ENCODE peak calls at places on chromosomes 13 and 19, in eight cellular contexts. O is CD8-positive, alpha-beta memory T cell; X is Ammon's horn; Y is Peyer's patch; A is stimulated activated CD4-positive, alpha-beta T cell treated with anti-CD3 and anti-CD28 coated beads, Interleukin-2, amount 100 ng/mL, for 24 hours; D is AML-193; G is GM10248; Z is stimulated activated CD8-positive, alpha-beta memory T cell treated with anti-CD3 and anti-CD28 coated beads, Interleukin-15, amount 100 ng/mL, for 1 hour. Q is an unnamed sample.

GRCh38 chr19:362154-362553 is 17.6 kb upstream of the MIER2 start:
- DNase-seq in O (no peak), X (no peak), Y (no peak), A (no peak), D (no peak), G (no peak), Z (no peak), Q (no peak)

GRCh38 chr19:38877781-38878574 is at the start of gene RINL:
- DNase-seq in O (peak), X (no peak), Y (peak), A (peak), D (peak), G (peak), Z (peak), Q (peak)

GRCh38 chr13:27007166-27007565 is 164.4 kb downstream of the USP12 start:
- DNase-seq in O (no peak), X (peak), Y (no peak), A (no peak), D (no peak), G (no peak), Z (no peak), Q (no peak)

GRCh38 chr13:102846261-102847015 is 606 bp downstream of the ERCC5 start:
- DNase-seq in O (peak), X (peak), Y (peak), A (peak), D (peak), G (peak), Z (peak), Q (peak)

GRCh38 chr19:42596391-42597071 is 1.8 kb upstream of the CEACAM8 start:
- DNase-seq in O (peak), X (peak), Y (peak), A (peak), D (peak), G (peak), Z (peak), Q (peak)

GRCh38 chr13:82747331-82747730 is 1134.9 kb downstream of the SLITRK1 start:
- DNase-seq in O (no peak), X (no peak), Y (no peak), A (no peak), D (no peak), G (no peak), Z (no peak), Q (no peak)

GRCh38 chr19:823565-824121 is 1.9 kb upstream of the PLPPR3 start:
- DNase-seq in O (no peak), X (no peak), Y (no peak), A (no peak), D (peak), G (no peak), Z (no peak), Q (no peak)

GRCh38 chr13:43301341-43301969 is 278.1 kb downstream of the DNAJC15 start:
- DNase-seq in O (no peak), X (no peak), Y (no peak), A (no peak), D (no peak), G (no peak), Z (no peak), Q (no peak)

GRCh38 chr19:39276740-39277139 is 8.5 kb downstream of the IFNL2 start:
- DNase-seq in O (no peak), X (no peak), Y (no peak), A (no peak), D (no peak), G (no peak), Z (no peak), Q (no peak)

GRCh38 chr19:31501427-31502195 is 152.4 kb upstream of the TSHZ3 start:
- DNase-seq in O (no peak), X (no peak), Y (no peak), A (no peak), D (no peak), G (no peak), Z (no peak), Q (no peak)

GRCh38 chr19:46834984-46835383 is 15.7 kb downstream of the AP2S1 start:
- DNase-seq in O (no peak), X (no peak), Y (no peak), A (no peak), D (no peak), G (no peak), Z (no peak), Q (no peak)

GRCh38 chr13:39527961-39528720 is 74.9 kb downstream of the LHFPL6 start:
- DNase-seq in O (no peak), X (peak), Y (no peak), A (no peak), D (no peak), G (no peak), Z (no peak), Q (no peak)

GRCh38 chr13:26784704-26785639 is 24.4 kb upstream of the GPR12 start:
- DNase-seq in O (no peak), X (no peak), Y (peak), A (no peak), D (peak), G (no peak), Z (no peak), Q (no peak)

GRCh38 chr13:76968041-76968440 is 19.7 kb downstream of the ACOD1 start:
- DNase-seq in O (no peak), X (no peak), Y (no peak), A (no peak), D (no peak), G (no peak), Z (no peak), Q (no peak)

GRCh38 chr13:46963874-46964273 is 67.0 kb upstream of the HTR2A start:
- DNase-seq in O (no peak), X (peak), Y (no peak), A (no peak), D (no peak), G (no peak), Z (no peak), Q (no peak)

GRCh38 chr19:5017235-5017634 is 48.3 kb downstream of the KDM4B start:
- DNase-seq in O (no peak), X (no peak), Y (no peak), A (no peak), D (no peak), G (no peak), Z (no peak), Q (no peak)

GRCh38 chr13:104114111-104114510 is 1047.9 kb upstream of the SLC10A2 start:
- DNase-seq in O (no peak), X (no peak), Y (no peak), A (no peak), D (no peak), G (no peak), Z (no peak), Q (no peak)

GRCh38 chr13:104011505-104012270 is 945.5 kb upstream of the SLC10A2 start:
- DNase-seq in O (no peak), X (no peak), Y (no peak), A (no peak), D (no peak), G (no peak), Z (no peak), Q (no peak)

GRCh38 chr19:3159565-3159964 is 19.0 kb upstream of the S1PR4 start:
- DNase-seq in O (no peak), X (no peak), Y (no peak), A (no peak), D (no peak), G (no peak), Z (no peak), Q (no peak)

GRCh38 chr13:109010912-109011311 is 381.5 kb downstream of the MYO16 start:
- DNase-seq in O (no peak), X (no peak), Y (no peak), A (no peak), D (no peak), G (no peak), Z (no peak), Q (no peak)

GRCh38 chr19:1069009-1069779 is 2.2 kb downstream of the ARHGAP45 start:
- DNase-seq in O (peak), X (peak), Y (peak), A (no peak), D (peak), G (peak), Z (no peak), Q (peak)

GRCh38 chr13:21638319-21639282 is 32.3 kb upstream of the FGF9 start:
- DNase-seq in O (peak), X (peak), Y (no peak), A (peak), D (peak), G (peak), Z (peak), Q (peak)

GRCh38 chr19:4553775-4554174 is 5.7 kb downstream of the SEMA6B start:
- DNase-seq in O (no peak), X (no peak), Y (no peak), A (no peak), D (no peak), G (no peak), Z (no peak), Q (no peak)

GRCh38 chr13:65540064-65540635 is 1690.0 kb downstream of the PCDH9 start:
- DNase-seq in O (no peak), X (no peak), Y (no peak), A (no peak), D (no peak), G (no peak), Z (no peak), Q (no peak)

GRCh38 chr19:5131031-5131865 is 162.3 kb downstream of the KDM4B start:
- DNase-seq in O (no peak), X (no peak), Y (peak), A (no peak), D (no peak), G (peak), Z (no peak), Q (no peak)

GRCh38 chr19:49792829-49793560 is 20.1 kb downstream of the FUZ start:
- DNase-seq in O (no peak), X (no peak), Y (no peak), A (no peak), D (no peak), G (no peak), Z (no peak), Q (no peak)

GRCh38 chr13:97266328-97266727 is 44.2 kb downstream of the MBNL2 start:
- DNase-seq in O (no peak), X (no peak), Y (no peak), A (no peak), D (no peak), G (no peak), Z (no peak), Q (no peak)

GRCh38 chr19:47094557-47095517 is 18.7 kb downstream of the ZC3H4 start:
- DNase-seq in O (no peak), X (no peak), Y (peak), A (peak), D (peak), G (peak), Z (no peak), Q (peak)

GRCh38 chr19:39558623-39559117 is 18.7 kb upstream of the EID2 start:
- DNase-seq in O (no peak), X (no peak), Y (no peak), A (no peak), D (no peak), G (no peak), Z (no peak), Q (no peak)

GRCh38 chr19:29542327-29542726 is 16.5 kb downstream of the VSTM2B start:
- DNase-seq in O (no peak), X (no peak), Y (no peak), A (no peak), D (no peak), G (no peak), Z (no peak), Q (no peak)

GRCh38 chr13:46596501-46596900 is 43.5 kb downstream of the LRCH1 start:
- DNase-seq in O (no peak), X (no peak), Y (no peak), A (no peak), D (no peak), G (no peak), Z (no peak), Q (no peak)

GRCh38 chr13:106756446-106756845 is 188.5 kb upstream of the ARGLU1 start:
- DNase-seq in O (no peak), X (no peak), Y (no peak), A (no peak), D (no peak), G (no peak), Z (no peak), Q (no peak)

Q was measured in naive thymus-derived CD4-positive, alpha-beta T cell.